ENCODE peak calls at places on chromosomes 3 and 15, in eight cellular contexts. M is GM23248, Y is ovary, Q is astrocyte of the spinal cord, K is BJ, G is Panc1, L is OCI-LY7, Z is HFF-Myc. D is an unnamed sample.

GRCh38 chr15:41501191-41501917 is 7.7 kb downstream of the ITPKA start:
- DNase-seq in G (no peak), Q (no peak), K (no peak), M (peak), Y (no peak), Z (no peak), L (peak), D (no peak)

GRCh38 chr3:182668541-182668940 is 124.8 kb upstream of the ATP11B start:
- DNase-seq in Z (no peak), L (no peak), Q (no peak), M (no peak), Y (no peak), K (no peak), G (no peak), D (no peak)

GRCh38 chr3:78516937-78517336 is 1250.9 kb downstream of the ROBO1 start:
- DNase-seq in Y (no peak), Z (no peak), K (no peak), G (no peak), Q (no peak), M (no peak), L (no peak), D (no peak)

GRCh38 chr3:124837730-124838186 is 49.4 kb downstream of the ITGB5 start:
- DNase-seq in K (peak), Z (no peak), G (peak), Q (peak), L (no peak), M (peak), Y (no peak), D (peak)

GRCh38 chr15:51223771-51224229 is 114.6 kb downstream of the CYP19A1 start:
- DNase-seq in K (peak), Q (peak), Z (peak), Y (no peak), G (peak), L (no peak), M (peak), D (no peak)

GRCh38 chr15:90893175-90894090 is 9.1 kb downstream of the FES start:
- DNase-seq in G (no peak), Y (no peak), L (peak), Q (no peak), M (no peak), Z (no peak), K (no peak), D (no peak)

GRCh38 chr3:194220776-194221735 is 85.1 kb downstream of the HES1 start:
- DNase-seq in L (no peak), G (peak), M (peak), Q (no peak), Y (no peak), K (no peak), Z (no peak), D (no peak)

GRCh38 chr3:61871646-61872045 is 310.3 kb downstream of the PTPRG start:
- DNase-seq in K (no peak), Y (no peak), G (no peak), M (no peak), Q (no peak), L (no peak), Z (no peak), D (no peak)

GRCh38 chr3:109569121-109569520 is 231.8 kb upstream of the DPPA4 start:
- DNase-seq in Z (no peak), L (no peak), Q (no peak), K (no peak), M (no peak), Y (no peak), G (no peak), D (no peak)

GRCh38 chr3:109559389-109559788 is 222.0 kb upstream of the DPPA4 start:
- DNase-seq in K (no peak), Z (no peak), M (no peak), L (no peak), G (no peak), Q (no peak), Y (no peak), D (no peak)

DNA sequence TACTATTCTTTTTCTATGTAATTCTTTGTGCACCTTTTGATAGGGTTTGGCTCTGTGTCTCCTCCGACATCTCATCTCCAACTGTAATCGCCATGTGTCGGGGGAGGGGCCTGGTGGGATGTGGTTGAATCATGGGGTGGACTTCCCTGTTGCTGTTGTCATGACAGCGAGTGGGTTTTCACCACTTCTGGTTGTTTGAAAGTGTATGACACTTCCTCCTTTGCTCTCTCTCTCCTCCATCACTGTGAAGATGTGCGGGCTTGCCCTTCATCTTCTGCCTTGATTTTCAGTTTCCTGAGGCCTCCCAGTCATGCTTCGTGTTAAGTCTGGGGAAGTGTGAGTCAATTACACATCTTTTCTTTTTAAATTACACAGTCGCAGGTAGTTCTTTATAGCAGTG is 225.8 kb upstream of the DPPA4 start:
- DNase-seq in M (no peak), G (no peak), Y (no peak), L (no peak), Z (no peak), K (no peak), Q (no peak), D (no peak)
- H3K4me3 ChIP-seq in M (no peak), G (no peak), Y (no peak), L (no peak), Z (no peak), K (no peak), Q (no peak), D (no peak)

GRCh38 chr3:172135766-172136729 is 96.7 kb downstream of the FNDC3B start:
- DNase-seq in Q (peak), K (peak), Y (no peak), L (no peak), Z (no peak), G (no peak), M (peak), D (no peak)

GRCh38 chr3:172137287-172138030 is 98.1 kb downstream of the FNDC3B start:
- DNase-seq in Z (no peak), Q (no peak), L (no peak), Y (no peak), M (peak), G (no peak), K (no peak), D (no peak)

GRCh38 chr3:172139528-172140276 is 100.3 kb downstream of the FNDC3B start:
- DNase-seq in Y (no peak), Q (no peak), M (no peak), K (no peak), G (no peak), Z (no peak), L (no peak), D (no peak)

GRCh38 chr3:172138792-172139507 is 99.6 kb downstream of the FNDC3B start:
- DNase-seq in Q (no peak), M (peak), K (no peak), Y (no peak), Z (no peak), G (no peak), L (no peak), D (peak)

GRCh38 chr3:172138031-172138538 is 98.7 kb downstream of the FNDC3B start:
- DNase-seq in L (no peak), M (peak), Z (no peak), K (no peak), G (no peak), Q (no peak), Y (no peak), D (no peak)
- H3K4me3 ChIP-seq in L (no peak), M (no peak), Z (no peak), K (no peak), G (no peak), Q (no peak), Y (no peak), D (no peak)

DNA sequence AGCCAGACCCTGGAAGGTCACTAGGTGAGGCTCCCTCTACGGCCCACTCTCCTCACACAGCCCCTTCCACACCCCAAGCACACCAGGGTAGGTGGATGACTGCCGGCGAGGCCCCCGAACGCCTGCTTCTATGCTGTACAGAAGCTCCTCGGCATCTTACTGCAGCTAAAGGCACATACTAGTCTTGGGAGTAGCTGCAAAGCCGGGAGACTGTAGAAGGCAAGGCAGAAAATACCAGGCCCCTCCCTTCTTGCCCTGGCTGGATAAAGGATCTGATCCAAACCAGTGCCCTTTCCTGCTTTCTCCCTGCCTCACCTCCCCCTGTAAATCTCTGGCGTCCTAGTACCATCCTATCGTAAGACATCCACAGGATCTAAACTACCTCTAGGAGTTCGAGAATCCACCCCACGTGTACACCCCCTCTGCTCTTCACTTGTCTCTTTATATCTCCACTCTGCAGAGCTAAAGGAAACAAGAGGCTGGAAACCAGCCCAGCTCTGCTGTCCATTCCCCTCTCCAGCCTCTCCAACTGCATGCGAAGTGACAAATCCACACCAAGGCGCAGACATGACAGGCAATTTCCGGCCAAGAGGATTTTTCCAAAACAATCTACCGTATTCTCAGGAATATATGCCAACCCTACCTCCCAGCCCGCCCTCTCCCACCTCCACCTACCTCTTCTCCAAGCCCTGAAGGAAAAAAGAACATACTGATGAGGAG is 11.8 kb downstream of the TNK2 start:
- DNase-seq in G (no peak), K (no peak), Q (peak), L (peak), Y (peak), M (peak), Z (no peak), D (peak)
- H3K4me3 ChIP-seq in G (peak), K (peak), Q (peak), L (peak), Y (peak), M (peak), Z (peak), D (peak)

GRCh38 chr3:38227989-38228388 is 37.6 kb upstream of the SLC22A13 start:
- DNase-seq in Q (peak), L (no peak), M (peak), Z (peak), Y (no peak), K (peak), G (no peak), D (no peak)

GRCh38 chr3:38224357-38224756 is 41.3 kb upstream of the SLC22A13 start:
- DNase-seq in Y (no peak), L (no peak), Q (peak), K (no peak), M (no peak), G (no peak), Z (no peak), D (no peak)

GRCh38 chr3:38229036-38229435 is 36.6 kb upstream of the SLC22A13 start:
- DNase-seq in Q (no peak), G (no peak), Z (no peak), K (no peak), L (no peak), Y (no peak), M (peak), D (no peak)

GRCh38 chr3:38222032-38222634 is 43.5 kb upstream of the SLC22A13 start:
- DNase-seq in L (no peak), K (no peak), Z (no peak), G (no peak), M (no peak), Y (no peak), Q (no peak), D (no peak)

DNA sequence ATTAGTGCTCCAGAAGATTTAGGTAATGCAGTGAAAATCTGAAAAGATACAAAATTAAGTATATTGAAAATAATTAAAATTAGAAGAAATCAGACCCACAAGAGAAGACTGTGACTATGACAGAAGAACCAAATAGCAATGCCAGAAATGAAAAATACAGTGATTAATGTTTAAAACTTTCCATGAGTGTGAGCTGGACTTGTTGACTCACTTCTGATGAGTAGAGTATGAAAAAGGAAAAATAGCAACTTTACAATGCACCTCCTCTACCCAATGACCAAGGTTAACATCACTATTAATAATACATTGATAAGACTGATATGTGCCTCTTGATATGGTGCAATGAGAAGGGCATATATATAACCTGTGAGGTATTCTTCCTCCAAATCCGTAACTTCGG is 39.3 kb upstream of the SLC22A13 start:
- DNase-seq in G (no peak), Z (no peak), Y (no peak), M (peak), K (peak), Q (no peak), L (no peak), D (no peak)
- H3K4me3 ChIP-seq in G (no peak), Z (no peak), Y (no peak), M (no peak), K (no peak), Q (no peak), L (no peak), D (no peak)

D was measured in sigmoid colon.